ENCODE peak calls at places on chromosomes 4 and X, in ten cellular contexts. X is osteoblast; U is activated T-cell treated with anti-CD3 and anti-CD28 coated beads for 1 hour; Q is lower lobe of right lung; C is CD8-positive, alpha-beta T cell; O is A172; R is stimulated activated CD4-positive, alpha-beta T cell treated with anti-CD3 and anti-CD28 coated beads, Interleukin-4, amount 100 ng/mL, for 4 hours; P is ureter; I is NCI-H748 treated with DMSO at 0.1 percent for 48 hours; W is uterus. L is an unnamed sample.
A peak's percentile ranks its signal among the peaks of the same experiment; 100 is the strongest.

GRCh38 chrX:69366183-69366582 is 137.9 kb upstream of the NALF2 start:
- DNase-seq in U (no peak), O (no peak), I (no peak), W (no peak), C (no peak), P (no peak), Q (no peak), R (no peak), X (no peak), L (no peak)

GRCh38 chr4:36426741-36427140 is 145.3 kb downstream of the DTHD1 start:
- DNase-seq in U (no peak), I (no peak), X (no peak), Q (no peak), R (no peak), P (no peak), O (no peak), C (no peak), W (no peak), L (no peak)

GRCh38 chr4:3420606-3420955 is 21.2 kb upstream of the HGFAC start:
- DNase-seq in R (no peak), Q (peak; percentile 39), P (no peak), O (no peak), W (no peak), X (peak; percentile 85), I (no peak), U (no peak), C (no peak), L (no peak)

GRCh38 chr4:6404611-6405416 is 67.6 kb downstream of the PPP2R2C start:
- DNase-seq in W (no peak), P (no peak), U (no peak), I (no peak), O (no peak), C (no peak), Q (no peak), R (no peak), X (no peak), L (no peak)

GRCh38 chr4:166726832-166727231 is 507.5 kb downstream of the SPOCK3 start:
- DNase-seq in X (no peak), O (no peak), C (no peak), U (no peak), P (no peak), Q (no peak), W (no peak), R (no peak), I (no peak), L (no peak)

GRCh38 chr4:85778809-85779124 is 303.8 kb downstream of the ARHGAP24 start:
- DNase-seq in P (no peak), W (no peak), I (no peak), U (no peak), R (no peak), C (no peak), O (no peak), Q (no peak), X (no peak), L (no peak)

GRCh38 chrX:110216027-110216426 is 101.9 kb downstream of the AMMECR1 start:
- DNase-seq in I (no peak), R (no peak), P (no peak), O (no peak), Q (no peak), U (no peak), C (no peak), W (no peak), X (no peak), L (no peak)

GRCh38 chr4:155972098-155972497 is 18.4 kb upstream of the CTSO start:
- DNase-seq in I (no peak), O (peak; percentile 61), W (no peak), C (no peak), X (no peak), R (no peak), U (no peak), P (no peak), Q (no peak), L (no peak)

GRCh38 chr4:183905081-183905592 is at the start of gene STOX2:
- DNase-seq in O (no peak), U (no peak), I (peak; percentile 24), Q (peak; percentile 78), R (no peak), X (peak; percentile 80), P (peak; percentile 75), W (peak; percentile 42), C (no peak), L (peak; percentile 73)

GRCh38 chr4:1808396-1808795 is 15.3 kb downstream of the FGFR3 start:
- DNase-seq in W (no peak), X (peak; percentile 87), P (no peak), O (no peak), C (no peak), U (no peak), Q (no peak), R (no peak), I (no peak), L (peak; percentile 67)

GRCh38 chrX:71989768-71990167 is 79.1 kb downstream of the NHSL2 start:
- DNase-seq in I (no peak), X (no peak), P (no peak), R (no peak), W (no peak), U (no peak), C (no peak), Q (no peak), O (peak; percentile 46), L (no peak)

GRCh38 chr4:24588216-24588954 is 4.0 kb upstream of the DHX15 start:
- DNase-seq in R (no peak), U (no peak), P (no peak), I (no peak), Q (no peak), W (no peak), X (no peak), O (no peak), C (no peak), L (no peak)

GRCh38 chrX:54817220-54817820 is 9.8 kb downstream of the MAGED2 start:
- DNase-seq in P (peak; percentile 7), Q (no peak), C (no peak), O (no peak), R (no peak), W (no peak), I (no peak), U (no peak), X (no peak), L (no peak)

GRCh38 chrX:131901581-131901980 is 121.5 kb upstream of the STK26 start:
- DNase-seq in Q (no peak), I (no peak), U (no peak), O (no peak), X (peak; percentile 3), C (no peak), R (no peak), W (no peak), P (no peak), L (no peak)

GRCh38 chr4:145099653-145100052 is 1.5 kb downstream of the ABCE1 start:
- DNase-seq in I (no peak), P (no peak), X (no peak), W (no peak), O (peak; percentile 1), Q (no peak), C (no peak), R (no peak), U (no peak), L (no peak)

GRCh38 chrX:154378799-154379568 is at the start of gene EMD:
- DNase-seq in R (peak; percentile 97), X (peak; percentile 98), Q (peak; percentile 99), C (peak; percentile 88), P (peak; percentile 97), O (peak; percentile 98), I (peak; percentile 96), U (peak; percentile 89), W (peak; percentile 98), L (peak; percentile 95)

GRCh38 chr4:25567253-25567652 is 88.4 kb upstream of the SLC34A2 start:
- DNase-seq in R (no peak), U (no peak), Q (no peak), C (no peak), P (no peak), W (no peak), I (no peak), X (peak; percentile 35), O (no peak), L (no peak)

GRCh38 chr4:56907009-56907408 is 691 bp upstream of the REST start:
- DNase-seq in P (no peak), C (no peak), Q (no peak), W (peak; percentile 17), O (no peak), I (no peak), X (peak; percentile 76), R (no peak), U (peak; percentile 16), L (no peak)